ENCODE peak calls at places on chromosomes 2 and 18, in four cellular contexts. Q, Y, R and S are unnamed samples.

GRCh38 chr2:111715987-111716900 is 167.7 kb downstream of the ANAPC1 start:
- DNase-seq in Q (no peak), Y (no peak), R (no peak), S (no peak)

GRCh38 chr2:236991874-236992273 is 93.8 kb upstream of the COPS8 start:
- DNase-seq in Q (no peak), Y (no peak), R (no peak), S (no peak)

GRCh38 chr2:75558786-75559428 is 1.8 kb downstream of the EVA1A start:
- DNase-seq in Q (no peak), Y (no peak), R (peak), S (no peak)

GRCh38 chr2:12803616-12804015 is 86.9 kb downstream of the TRIB2 start:
- DNase-seq in Q (no peak), Y (no peak), R (peak), S (no peak)

GRCh38 chr2:239021651-239022436 is 174.0 kb downstream of the TWIST2 start:
- DNase-seq in Q (no peak), Y (no peak), R (no peak), S (no peak)

GRCh38 chr2:29655391-29656086 is 265.8 kb downstream of the ALK start:
- DNase-seq in Q (no peak), Y (no peak), R (no peak), S (no peak)

GRCh38 chr2:11949732-11950503 is 203.5 kb downstream of the LPIN1 start:
- DNase-seq in Q (no peak), Y (no peak), R (no peak), S (no peak)

GRCh38 chr2:239098288-239098970 is 250.5 kb downstream of the TWIST2 start:
- DNase-seq in Q (no peak), Y (no peak), R (peak), S (no peak)

GRCh38 chr2:239276813-239277193 is 124.0 kb downstream of the HDAC4 start:
- DNase-seq in Q (no peak), Y (no peak), R (no peak), S (no peak)

GRCh38 chr2:178177066-178177679 is 17.1 kb upstream of the OSBPL6 start:
- DNase-seq in Q (no peak), Y (no peak), R (peak), S (no peak)

GRCh38 chr18:65206551-65207260 is 544.1 kb upstream of the CDH7 start:
- DNase-seq in Q (no peak), Y (no peak), R (no peak), S (no peak)

GRCh38 chr18:39742015-39742466 is 2176.4 kb upstream of the CELF4 start:
- DNase-seq in Q (no peak), Y (no peak), R (no peak), S (no peak)

GRCh38 chr18:48721308-48721707 is 182.5 kb downstream of the CTIF start:
- DNase-seq in Q (no peak), Y (no peak), R (no peak), S (no peak)

GRCh38 chr2:168948621-168949212 is 47.6 kb downstream of the G6PC2 start:
- DNase-seq in Q (no peak), Y (no peak), R (peak), S (no peak)

GRCh38 chr18:66344227-66344626 is 259.7 kb downstream of the CDH19 start:
- DNase-seq in Q (no peak), Y (no peak), R (no peak), S (no peak)

GRCh38 chr2:156339110-156339847 is 6.8 kb upstream of the NR4A2 start:
- DNase-seq in Q (no peak), Y (no peak), R (no peak), S (no peak)

GRCh38 chr2:66897181-66897580 is 462.3 kb downstream of the MEIS1 start:
- DNase-seq in Q (no peak), Y (no peak), R (peak), S (no peak)

GRCh38 chr2:235499306-235499812 is 5.5 kb downstream of the AGAP1 start:
- DNase-seq in Q (no peak), Y (no peak), R (no peak), S (no peak)

GRCh38 chr2:241339839-241340471 is 16.1 kb upstream of the FARP2 start:
- DNase-seq in Q (no peak), Y (no peak), R (no peak), S (no peak)